ENCODE peak calls at places on chromosomes 11 and 22, in four cellular contexts. G is endothelial cell, D is hepatocyte, Y is fibroblast of pulmonary artery. V is an unnamed sample.

GRCh38 chr11:43573233-43573632 is 107.3 kb upstream of the HSD17B12 start:
- DNase-seq in D (no peak), Y (peak; percentile 29), G (peak; percentile 58), V (no peak)

GRCh38 chr11:3962406-3962840 is 107.0 kb downstream of the STIM1 start:
- DNase-seq in G (no peak), D (no peak), Y (no peak), V (no peak)

GRCh38 chr11:117878939-117879475 is 2.5 kb upstream of the FXYD6 start:
- DNase-seq in G (no peak), Y (no peak), D (no peak), V (no peak)

GRCh38 chr11:46391578-46392420 is at the start of gene CHRM4:
- DNase-seq in D (peak; percentile 76), G (peak; percentile 64), Y (peak; percentile 34), V (no peak)

GRCh38 chr11:20047755-20048154 is 112.5 kb downstream of the DBX1 start:
- DNase-seq in Y (no peak), D (no peak), G (no peak), V (no peak)

GRCh38 chr11:10935015-10935564 is 77.2 kb upstream of the ZBED5 start:
- DNase-seq in D (no peak), G (peak; percentile 15), Y (no peak), V (no peak)

GRCh38 chr11:83002522-83002921 is 69.2 kb downstream of the RAB30 start:
- DNase-seq in D (no peak), Y (no peak), G (no peak), V (no peak)

GRCh38 chr22:28030442-28030841 is 111.4 kb upstream of the PITPNB start:
- DNase-seq in D (no peak), G (no peak), Y (no peak), V (peak; percentile 49)

GRCh38 chr11:75560644-75561043 is 1.4 kb upstream of the SERPINH1 start:
- DNase-seq in Y (no peak), D (no peak), G (no peak), V (no peak)

GRCh38 chr11:5809122-5809519 is 397 bp downstream of the OR52N2 start:
- DNase-seq in Y (no peak), G (peak; percentile 52), D (peak; percentile 10), V (no peak)

GRCh38 chr11:86508604-86509471 is 134.2 kb downstream of the CCDC81 start:
- DNase-seq in D (peak; percentile 37), Y (no peak), G (no peak), V (no peak)

GRCh38 chr11:66007201-66007634 is 4.6 kb upstream of the CST6 start:
- DNase-seq in Y (no peak), D (peak; percentile 49), G (no peak), V (no peak)

GRCh38 chr11:11179239-11179638 is 173.8 kb downstream of the CSNK2A3 start:
- DNase-seq in Y (peak; percentile 48), G (no peak), D (peak; percentile 77), V (no peak)

GRCh38 chr22:20965104-20965887 is 1.8 kb upstream of the AIFM3 start:
- DNase-seq in G (no peak), Y (no peak), D (no peak), V (no peak)

GRCh38 chr11:62921201-62921572 is at the start of gene CHRM1:
- DNase-seq in G (no peak), Y (no peak), D (no peak), V (no peak)

GRCh38 chr22:34414467-34415440 is 494.5 kb upstream of the LARGE1 start:
- DNase-seq in Y (peak; percentile 1), D (peak; percentile 92), G (peak; percentile 26), V (no peak)

GRCh38 chr22:24474221-24474620 is 20.9 kb upstream of the UPB1 start:
- DNase-seq in D (peak; percentile 34), Y (peak; percentile 91), G (no peak), V (no peak)

GRCh38 chr22:46055176-46055850 is 78.4 kb upstream of the WNT7B start:
- DNase-seq in D (no peak), Y (no peak), G (no peak), V (peak; percentile 73)

GRCh38 chr11:13091373-13091772 is 82.3 kb downstream of the RASSF10 start:
- DNase-seq in D (no peak), G (no peak), Y (no peak), V (no peak)

GRCh38 chr11:20278727-20279126 is 84.8 kb upstream of the HTATIP2 start:
- DNase-seq in D (no peak), Y (peak; percentile 2), G (no peak), V (no peak)

GRCh38 chr22:39677967-39678366 is 107.4 kb downstream of the CACNA1I start:
- DNase-seq in D (no peak), Y (no peak), G (no peak), V (no peak)

GRCh38 chr22:39242809-39243442 is 1.9 kb downstream of the PDGFB start:
- DNase-seq in Y (no peak), G (no peak), D (peak; percentile 79), V (no peak)

GRCh38 chr11:38687008-38687407 is 2089.0 kb upstream of the RAG2 start:
- DNase-seq in D (no peak), G (no peak), Y (no peak), V (no peak)

GRCh38 chr11:64607381-64608259 is 16.6 kb downstream of the SLC22A12 start:
- DNase-seq in D (no peak), G (no peak), Y (peak; percentile 18), V (peak; percentile 70)

GRCh38 chr11:27433742-27434141 is 38.8 kb downstream of the LGR4 start:
- DNase-seq in G (no peak), D (no peak), Y (no peak), V (no peak)

GRCh38 chr11:120883404-120884135 is 140.3 kb upstream of the TBCEL start:
- DNase-seq in Y (peak; percentile 56), D (no peak), G (no peak), V (peak; percentile 10)

GRCh38 chr22:48053973-48054372 is 1291.5 kb downstream of the TBC1D22A start:
- DNase-seq in D (no peak), Y (no peak), G (no peak), V (no peak)

GRCh38 chr11:5550440-5551095 is 2.2 kb upstream of the OR52H1 start:
- DNase-seq in G (no peak), Y (peak; percentile 46), D (no peak), V (no peak)

GRCh38 chr11:65445101-65445603 is 22.6 kb downstream of the NEAT1 start:
- DNase-seq in G (no peak), D (no peak), Y (peak; percentile 46), V (no peak)

GRCh38 chr11:95923730-95924413 is at the start of gene MTMR2:
- DNase-seq in G (peak; percentile 84), D (peak; percentile 88), Y (peak; percentile 76), V (peak; percentile 88)

GRCh38 chr11:18844753-18845367 is 53.3 kb upstream of the PTPN5 start:
- DNase-seq in D (peak; percentile 69), G (no peak), Y (peak; percentile 44), V (no peak)

GRCh38 chr22:39205344-39206021 is 39.3 kb downstream of the PDGFB start:
- DNase-seq in D (peak; percentile 65), G (no peak), Y (peak; percentile 53), V (peak; percentile 61)

GRCh38 chr11:35272391-35272821 is 133.4 kb downstream of the CD44 start:
- DNase-seq in G (no peak), Y (no peak), D (no peak), V (no peak)

GRCh38 chr22:44685384-44686056 is 16.5 kb upstream of the PRR5 start:
- DNase-seq in Y (peak; percentile 30), G (no peak), D (peak; percentile 84), V (no peak)

GRCh38 chr22:19853879-19854777 is 546 bp downstream of the GNB1L start:
- DNase-seq in D (peak; percentile 64), G (no peak), Y (peak; percentile 16), V (no peak)

GRCh38 chr11:8757533-8757932 is 74.9 kb downstream of the RPL27A start:
- DNase-seq in G (no peak), Y (no peak), D (peak; percentile 50), V (no peak)

GRCh38 chr11:8757047-8757446 is 74.5 kb downstream of the RPL27A start:
- DNase-seq in G (no peak), D (peak; percentile 38), Y (no peak), V (no peak)

GRCh38 chr11:8758619-8759169 is 76.1 kb downstream of the RPL27A start:
- DNase-seq in Y (no peak), G (no peak), D (no peak), V (no peak)

GRCh38 chr11:8756201-8756600 is 73.6 kb downstream of the RPL27A start:
- DNase-seq in D (no peak), Y (no peak), G (no peak), V (no peak)

GRCh38 chr11:8754241-8754640 is 71.6 kb downstream of the RPL27A start:
- DNase-seq in D (no peak), Y (peak; percentile 69), G (no peak), V (no peak)
- TF ChIP-seq CTCF in D (no peak), Y (peak; percentile 51), G (peak; percentile 17), V (no peak)

DNA sequence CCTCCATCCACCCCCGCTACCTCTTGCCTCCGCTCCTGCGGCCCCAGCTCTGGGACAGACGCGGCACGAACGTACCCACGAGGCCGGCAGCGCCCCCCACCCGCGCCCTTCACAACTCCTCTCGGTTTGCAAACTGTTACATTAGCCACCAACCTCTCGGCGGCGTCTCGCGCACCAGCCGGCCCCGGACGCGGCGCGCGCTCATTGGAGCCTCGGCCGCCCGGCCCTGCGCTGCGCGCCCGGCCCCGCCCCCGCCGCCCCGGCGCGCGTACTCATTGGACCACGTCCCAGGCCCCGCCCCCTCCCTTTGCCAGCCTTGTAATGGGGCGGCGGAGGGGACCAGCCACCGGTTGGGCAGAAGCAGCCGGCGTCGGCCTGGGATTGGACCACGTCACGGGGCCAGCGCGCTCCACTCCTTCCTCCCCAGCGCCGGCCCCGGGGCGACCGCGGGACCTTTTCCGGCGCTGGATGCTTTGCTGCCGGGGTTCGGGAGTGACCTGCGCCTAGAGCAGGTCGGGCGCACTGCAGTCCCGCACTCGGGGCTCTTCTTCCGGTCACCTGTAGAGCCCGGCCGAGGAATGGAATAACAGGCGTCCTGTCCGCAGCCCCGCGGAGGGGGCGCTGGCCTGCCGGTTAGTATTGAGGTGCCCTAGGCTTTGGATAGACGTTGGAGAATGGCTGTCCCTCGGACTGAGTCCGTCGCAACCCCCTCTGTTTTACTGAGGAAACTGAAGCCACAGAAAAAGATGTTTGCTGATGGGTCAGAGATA is at the start of gene HYOU1:
- DNase-seq in D (peak; percentile 99), G (peak; percentile 99), Y (peak; percentile 95), V (peak; percentile 95)
- TF ChIP-seq CTCF in D (peak; percentile 30), G (no peak), Y (peak; percentile 29), V (peak; percentile 36)

GRCh38 chr11:130315354-130315970 is 745 bp upstream of the ZBTB44 start:
- DNase-seq in G (peak; percentile 31), D (peak; percentile 13), Y (no peak), V (no peak)
- TF ChIP-seq CTCF in G (no peak), D (no peak), Y (no peak), V (no peak)

DNA sequence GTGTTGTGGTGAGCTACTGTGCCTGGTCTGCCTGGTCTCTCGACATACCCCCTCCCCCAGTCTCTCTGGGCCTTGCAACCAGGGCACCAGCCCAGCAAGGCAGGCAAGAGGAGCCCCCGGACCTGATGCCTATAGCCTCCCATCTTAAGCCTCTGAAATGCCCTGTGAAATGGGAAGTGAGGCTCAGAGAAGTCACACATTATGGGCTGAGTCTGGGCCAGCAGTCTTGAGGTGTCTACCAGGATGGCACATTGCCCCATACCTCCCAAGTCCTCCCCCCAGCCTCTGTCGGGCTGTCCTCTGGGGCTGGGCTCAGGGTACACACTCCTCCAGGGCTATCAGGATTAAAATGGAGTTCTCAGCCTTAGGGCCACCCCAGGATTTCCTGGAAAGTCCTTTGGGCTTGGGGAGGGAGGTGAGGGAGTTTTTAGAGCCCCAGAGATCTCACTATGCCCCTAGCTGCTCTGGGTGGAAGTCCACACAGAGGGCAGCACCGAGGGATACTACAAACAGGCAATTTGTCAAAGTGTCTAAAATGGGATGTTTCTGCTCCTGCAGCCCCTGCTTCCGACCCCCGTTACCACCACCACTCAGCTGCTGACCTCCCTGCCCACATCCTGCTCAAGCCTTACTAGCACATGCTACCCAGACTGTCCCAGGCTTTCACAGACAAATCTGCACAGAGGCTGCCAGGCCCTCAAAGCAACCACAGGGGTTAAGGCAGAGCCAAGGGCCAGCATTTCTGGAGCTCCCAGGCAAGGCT is 3.1 kb upstream of the SH3BP1 start:
- DNase-seq in D (no peak), G (no peak), Y (peak; percentile 68), V (no peak)
- TF ChIP-seq CTCF in D (no peak), G (no peak), Y (peak; percentile 51), V (no peak)